ENCODE peak calls at places on chromosome 7, in six cellular contexts. One of them, this sample, is unnamed.

GRCh38 chr7:150402671-150403321 is 23.7 kb downstream of the ZNF775 start:
- DNase-seq in tibial nerve: no peak
- DNase-seq in A549: no peak
- DNase-seq in transverse colon: peak
- DNase-seq in sigmoid colon: peak
- DNase-seq in suprapubic skin: no peak
- DNase-seq in this sample: no peak

GRCh38 chr7:42805601-42806000 is 106.3 kb downstream of the C7orf25 start:
- DNase-seq in tibial nerve: no peak
- DNase-seq in A549: no peak
- DNase-seq in transverse colon: no peak
- DNase-seq in sigmoid colon: no peak
- DNase-seq in suprapubic skin: no peak
- DNase-seq in this sample: no peak

GRCh38 chr7:124085168-124085567 is 52.3 kb upstream of the TMEM229A start:
- DNase-seq in tibial nerve: no peak
- DNase-seq in A549: no peak
- DNase-seq in transverse colon: peak
- DNase-seq in sigmoid colon: no peak
- DNase-seq in suprapubic skin: no peak
- DNase-seq in this sample: no peak

GRCh38 chr7:372939-373791 is 83.2 kb downstream of the FOXL3 start:
- DNase-seq in tibial nerve: peak
- DNase-seq in A549: no peak
- DNase-seq in transverse colon: peak
- DNase-seq in sigmoid colon: peak
- DNase-seq in suprapubic skin: peak
- DNase-seq in this sample: no peak

GRCh38 chr7:97313900-97314299 is 196.4 kb downstream of the SDHAF3 start:
- DNase-seq in tibial nerve: no peak
- DNase-seq in A549: no peak
- DNase-seq in transverse colon: no peak
- DNase-seq in sigmoid colon: no peak
- DNase-seq in suprapubic skin: no peak
- DNase-seq in this sample: no peak

GRCh38 chr7:67377939-67378862 is 381.6 kb downstream of the TYW1 start:
- DNase-seq in tibial nerve: peak
- DNase-seq in A549: peak
- DNase-seq in transverse colon: peak
- DNase-seq in sigmoid colon: peak
- DNase-seq in suprapubic skin: peak
- DNase-seq in this sample: no peak

GRCh38 chr7:82411732-82412131 is 31.8 kb downstream of the CACNA2D1 start:
- DNase-seq in tibial nerve: no peak
- DNase-seq in A549: no peak
- DNase-seq in transverse colon: no peak
- DNase-seq in sigmoid colon: no peak
- DNase-seq in suprapubic skin: no peak
- DNase-seq in this sample: no peak

GRCh38 chr7:150368098-150368883 is at the start of gene REPIN1:
- DNase-seq in tibial nerve: peak
- DNase-seq in A549: peak
- DNase-seq in transverse colon: peak
- DNase-seq in sigmoid colon: peak
- DNase-seq in suprapubic skin: peak
- DNase-seq in this sample: peak

GRCh38 chr7:151176401-151176800 is 8.9 kb upstream of the GBX1 start:
- DNase-seq in tibial nerve: no peak
- DNase-seq in A549: no peak
- DNase-seq in transverse colon: no peak
- DNase-seq in sigmoid colon: no peak
- DNase-seq in suprapubic skin: no peak
- DNase-seq in this sample: no peak

GRCh38 chr7:3879337-3880054 is 578.4 kb downstream of the SDK1 start:
- DNase-seq in tibial nerve: no peak
- DNase-seq in A549: no peak
- DNase-seq in transverse colon: no peak
- DNase-seq in sigmoid colon: no peak
- DNase-seq in suprapubic skin: no peak
- DNase-seq in this sample: peak

GRCh38 chr7:40530292-40530691 is 395.5 kb downstream of the SUGCT start:
- DNase-seq in tibial nerve: no peak
- DNase-seq in A549: no peak
- DNase-seq in transverse colon: no peak
- DNase-seq in sigmoid colon: no peak
- DNase-seq in suprapubic skin: no peak
- DNase-seq in this sample: no peak

GRCh38 chr7:15558747-15559146 is 3.1 kb downstream of the AGMO start:
- DNase-seq in tibial nerve: no peak
- DNase-seq in A549: no peak
- DNase-seq in transverse colon: no peak
- DNase-seq in sigmoid colon: no peak
- DNase-seq in suprapubic skin: no peak
- DNase-seq in this sample: no peak

GRCh38 chr7:127770870-127771269 is 118.9 kb downstream of the SND1 start:
- DNase-seq in tibial nerve: no peak
- DNase-seq in A549: no peak
- DNase-seq in transverse colon: no peak
- DNase-seq in sigmoid colon: no peak
- DNase-seq in suprapubic skin: no peak
- DNase-seq in this sample: no peak

GRCh38 chr7:84188811-84189405 is 5.7 kb downstream of the SEMA3A start:
- DNase-seq in tibial nerve: no peak
- DNase-seq in A549: no peak
- DNase-seq in transverse colon: no peak
- DNase-seq in sigmoid colon: no peak
- DNase-seq in suprapubic skin: no peak
- DNase-seq in this sample: no peak

GRCh38 chr7:78039791-78040776 is 241.5 kb downstream of the PHTF2 start:
- DNase-seq in tibial nerve: no peak
- DNase-seq in A549: peak
- DNase-seq in transverse colon: peak
- DNase-seq in sigmoid colon: peak
- DNase-seq in suprapubic skin: no peak
- DNase-seq in this sample: no peak

GRCh38 chr7:6121141-6121540 is 90.0 kb downstream of the ANKRD61 start:
- DNase-seq in tibial nerve: no peak
- DNase-seq in A549: no peak
- DNase-seq in transverse colon: no peak
- DNase-seq in sigmoid colon: no peak
- DNase-seq in suprapubic skin: no peak
- DNase-seq in this sample: no peak

GRCh38 chr7:4830176-4830575 is 31.7 kb downstream of the PAPOLB start:
- DNase-seq in tibial nerve: peak
- DNase-seq in A549: peak
- DNase-seq in transverse colon: peak
- DNase-seq in sigmoid colon: peak
- DNase-seq in suprapubic skin: no peak
- DNase-seq in this sample: no peak

GRCh38 chr7:27312820-27313219 is 70.2 kb downstream of the EVX1 start:
- DNase-seq in tibial nerve: no peak
- DNase-seq in A549: no peak
- DNase-seq in transverse colon: no peak
- DNase-seq in sigmoid colon: no peak
- DNase-seq in suprapubic skin: no peak
- DNase-seq in this sample: no peak

GRCh38 chr7:135169141-135169935 is 1.2 kb downstream of the CYREN start:
- DNase-seq in tibial nerve: no peak
- DNase-seq in A549: peak
- DNase-seq in transverse colon: peak
- DNase-seq in sigmoid colon: no peak
- DNase-seq in suprapubic skin: no peak
- DNase-seq in this sample: no peak

GRCh38 chr7:143382126-143382790 is 1.1 kb downstream of the ZYX start:
- DNase-seq in tibial nerve: no peak
- DNase-seq in A549: no peak
- DNase-seq in transverse colon: no peak
- DNase-seq in sigmoid colon: peak
- DNase-seq in suprapubic skin: no peak
- DNase-seq in this sample: no peak

GRCh38 chr7:78019457-78020130 is 221.0 kb downstream of the PHTF2 start:
- DNase-seq in tibial nerve: peak
- DNase-seq in A549: peak
- DNase-seq in transverse colon: peak
- DNase-seq in sigmoid colon: peak
- DNase-seq in suprapubic skin: peak
- DNase-seq in this sample: peak

GRCh38 chr7:141071260-141071854 is 2.5 kb upstream of the TMEM178B start:
- DNase-seq in tibial nerve: no peak
- DNase-seq in A549: peak
- DNase-seq in transverse colon: peak
- DNase-seq in sigmoid colon: peak
- DNase-seq in suprapubic skin: no peak
- DNase-seq in this sample: no peak

GRCh38 chr7:127995866-127996215 is 35.4 kb downstream of the LRRC4 start:
- DNase-seq in tibial nerve: no peak
- DNase-seq in A549: no peak
- DNase-seq in transverse colon: no peak
- DNase-seq in sigmoid colon: no peak
- DNase-seq in suprapubic skin: no peak
- DNase-seq in this sample: no peak

GRCh38 chr7:47571355-47572100 is 10.4 kb downstream of the TNS3 start:
- DNase-seq in tibial nerve: peak
- DNase-seq in A549: no peak
- DNase-seq in transverse colon: peak
- DNase-seq in sigmoid colon: peak
- DNase-seq in suprapubic skin: peak
- DNase-seq in this sample: peak
- TF ChIP-seq EP300 in tibial nerve: no peak
- TF ChIP-seq EP300 in A549: no peak
- TF ChIP-seq EP300 in transverse colon: no peak
- TF ChIP-seq EP300 in sigmoid colon: no peak
- TF ChIP-seq EP300 in suprapubic skin: no peak
- TF ChIP-seq EP300 in this sample: no peak

GRCh38 chr7:29749701-29750321 is 56.5 kb upstream of the WIPF3 start:
- DNase-seq in tibial nerve: no peak
- DNase-seq in A549: no peak
- DNase-seq in transverse colon: no peak
- DNase-seq in sigmoid colon: no peak
- DNase-seq in suprapubic skin: no peak
- DNase-seq in this sample: no peak
- TF ChIP-seq EP300 in tibial nerve: no peak
- TF ChIP-seq EP300 in A549: no peak
- TF ChIP-seq EP300 in transverse colon: no peak
- TF ChIP-seq EP300 in sigmoid colon: no peak
- TF ChIP-seq EP300 in suprapubic skin: no peak
- TF ChIP-seq EP300 in this sample: no peak

DNA sequence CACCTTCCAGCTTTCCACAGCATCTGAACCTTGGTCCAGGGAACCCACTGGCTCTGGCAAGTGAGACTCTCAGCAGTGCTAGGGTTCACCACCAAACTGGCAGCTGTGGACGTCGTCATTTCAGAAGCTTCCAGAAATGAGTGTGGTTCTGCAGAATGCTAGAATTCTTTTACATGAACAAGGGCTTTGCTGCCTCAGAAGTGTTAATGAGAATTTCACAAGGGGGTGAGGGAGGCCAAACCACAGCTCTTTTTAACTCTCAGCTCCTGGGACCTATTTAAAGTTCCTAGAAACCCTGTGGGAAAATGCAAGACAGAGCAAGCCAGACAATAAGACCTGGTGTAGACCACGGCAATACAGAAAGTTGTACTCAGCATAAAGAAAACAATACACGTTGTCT is 129.3 kb upstream of the BET1 start:
- DNase-seq in tibial nerve: no peak
- DNase-seq in A549: no peak
- DNase-seq in transverse colon: no peak
- DNase-seq in sigmoid colon: no peak
- DNase-seq in suprapubic skin: no peak
- DNase-seq in this sample: no peak
- TF ChIP-seq EP300 in tibial nerve: no peak
- TF ChIP-seq EP300 in A549: no peak
- TF ChIP-seq EP300 in transverse colon: no peak
- TF ChIP-seq EP300 in sigmoid colon: no peak
- TF ChIP-seq EP300 in suprapubic skin: no peak
- TF ChIP-seq EP300 in this sample: no peak

DNA sequence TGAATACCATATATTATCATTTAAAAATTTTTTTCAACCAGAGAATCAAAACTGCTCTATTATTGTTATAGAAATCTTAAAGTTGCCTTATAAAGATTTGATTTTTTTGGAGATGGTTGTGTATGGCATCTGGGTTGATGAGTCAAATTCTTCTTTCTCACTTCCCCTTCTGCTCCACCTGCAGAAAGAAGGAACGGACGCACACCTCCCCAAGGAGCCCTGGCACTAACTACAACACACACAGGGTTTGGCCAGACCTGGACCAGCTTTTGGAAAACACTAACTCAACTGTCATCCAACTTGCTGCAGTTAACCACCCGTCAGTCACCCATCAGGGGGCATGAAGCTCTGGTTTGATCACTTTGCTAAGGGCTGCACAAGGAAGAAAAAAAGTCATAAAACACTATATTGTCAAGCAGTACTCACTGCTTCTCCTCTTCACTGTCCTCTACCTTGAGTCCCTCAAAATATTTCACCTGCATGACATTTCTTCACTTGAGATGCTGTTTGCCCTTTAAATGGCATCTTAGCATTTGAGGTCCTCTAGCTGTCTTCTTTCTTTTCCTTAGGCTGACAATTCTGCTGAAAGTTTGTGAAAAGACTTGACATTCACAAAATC is 266.7 kb upstream of the PHF14 start:
- DNase-seq in tibial nerve: no peak
- DNase-seq in A549: no peak
- DNase-seq in transverse colon: no peak
- DNase-seq in sigmoid colon: no peak
- DNase-seq in suprapubic skin: no peak
- DNase-seq in this sample: no peak
- TF ChIP-seq EP300 in tibial nerve: no peak
- TF ChIP-seq EP300 in A549: no peak
- TF ChIP-seq EP300 in transverse colon: no peak
- TF ChIP-seq EP300 in sigmoid colon: no peak
- TF ChIP-seq EP300 in suprapubic skin: no peak
- TF ChIP-seq EP300 in this sample: no peak

GRCh38 chr7:44185729-44186128 is 3.5 kb downstream of the GCK start:
- DNase-seq in tibial nerve: no peak
- DNase-seq in A549: no peak
- DNase-seq in transverse colon: no peak
- DNase-seq in sigmoid colon: no peak
- DNase-seq in suprapubic skin: no peak
- DNase-seq in this sample: no peak
- TF ChIP-seq EP300 in tibial nerve: no peak
- TF ChIP-seq EP300 in A549: no peak
- TF ChIP-seq EP300 in transverse colon: no peak
- TF ChIP-seq EP300 in sigmoid colon: no peak
- TF ChIP-seq EP300 in suprapubic skin: no peak
- TF ChIP-seq EP300 in this sample: no peak

GRCh38 chr7:130960208-130960988 is 226.4 kb upstream of the KLF14 start:
- DNase-seq in tibial nerve: no peak
- DNase-seq in A549: peak
- DNase-seq in transverse colon: no peak
- DNase-seq in sigmoid colon: no peak
- DNase-seq in suprapubic skin: no peak
- DNase-seq in this sample: no peak
- TF ChIP-seq EP300 in tibial nerve: no peak
- TF ChIP-seq EP300 in A549: peak
- TF ChIP-seq EP300 in transverse colon: no peak
- TF ChIP-seq EP300 in sigmoid colon: no peak
- TF ChIP-seq EP300 in suprapubic skin: no peak
- TF ChIP-seq EP300 in this sample: no peak